ENCODE peak calls at places on chromosomes 3 and 15, in seven cellular contexts. N is WTC11, W is HepG2, D is SK-N-SH, A is A549, T is H1, F is K562. L is an unnamed sample.

GRCh38 chr3:42190701-42191442 is 75.1 kb downstream of the CCK start:
- DNase-seq in N (peak; percentile 76), W (peak; percentile 55), D (peak; percentile 67), A (peak; percentile 47), T (peak; percentile 89), F (peak; percentile 70), L (peak; percentile 52)

GRCh38 chr3:43752908-43753307 is 62.2 kb downstream of the ABHD5 start:
- DNase-seq in N (no peak), W (no peak), D (no peak), A (no peak), T (no peak), F (no peak), L (peak; percentile 45)

GRCh38 chr3:49124991-49125670 is 4.5 kb upstream of the USP19 start:
- DNase-seq in N (peak; percentile 26), W (no peak), D (no peak), A (no peak), T (peak; percentile 49), F (no peak), L (peak; percentile 59)

GRCh38 chr3:105606052-105606451 is 239.3 kb downstream of the ALCAM start:
- DNase-seq in N (no peak), W (no peak), D (no peak), A (no peak), T (no peak), F (no peak), L (peak; percentile 80)

GRCh38 chr15:85672338-85673097 is 122.2 kb downstream of the KLHL25 start:
- DNase-seq in N (no peak), W (peak; percentile 18), D (no peak), A (no peak), T (no peak), F (no peak), L (peak; percentile 34)

GRCh38 chr3:171168086-171168485 is 141.6 kb upstream of the SLC2A2 start:
- DNase-seq in N (peak; percentile 43), W (peak; percentile 76), D (no peak), A (peak; percentile 59), T (no peak), F (no peak), L (peak; percentile 22)

GRCh38 chr3:190566043-190566933 is 52.4 kb downstream of the IL1RAP start:
- DNase-seq in N (no peak), W (peak; percentile 98), D (peak; percentile 6), A (peak; percentile 62), T (no peak), F (no peak), L (peak; percentile 100)

GRCh38 chr15:100627789-100628395 is 25.5 kb downstream of the ASB7 start:
- DNase-seq in N (peak; percentile 66), W (peak; percentile 48), D (peak; percentile 75), A (peak; percentile 58), T (peak; percentile 74), F (peak; percentile 71), L (peak; percentile 82)

GRCh38 chr3:150393745-150394144 is 14.4 kb upstream of the TSC22D2 start:
- DNase-seq in N (no peak), W (no peak), D (no peak), A (no peak), T (no peak), F (no peak), L (no peak)

GRCh38 chr3:156535162-156535627 is 19.7 kb downstream of the SSR3 start:
- DNase-seq in N (no peak), W (peak; percentile 96), D (no peak), A (peak; percentile 62), T (no peak), F (no peak), L (peak; percentile 100)

GRCh38 chr3:129654126-129654525 is 47.6 kb upstream of the PLXND1 start:
- DNase-seq in N (no peak), W (no peak), D (no peak), A (no peak), T (no peak), F (no peak), L (peak; percentile 68)

GRCh38 chr15:99149366-99149765 is 44.5 kb downstream of the SYNM start:
- DNase-seq in N (no peak), W (no peak), D (no peak), A (no peak), T (no peak), F (no peak), L (no peak)

GRCh38 chr15:73956276-73957086 is 30.2 kb downstream of the LOXL1 start:
- DNase-seq in N (no peak), W (no peak), D (no peak), A (no peak), T (no peak), F (no peak), L (peak; percentile 92)

GRCh38 chr3:128895843-128896365 is 16.5 kb downstream of the ACAD9 start:
- DNase-seq in N (no peak), W (no peak), D (no peak), A (no peak), T (no peak), F (no peak), L (peak; percentile 8)

GRCh38 chr3:178385280-178385952 is 150.8 kb upstream of the KCNMB2 start:
- DNase-seq in N (no peak), W (peak; percentile 1), D (peak; percentile 52), A (no peak), T (peak; percentile 50), F (peak; percentile 16), L (peak; percentile 51)

GRCh38 chr15:63466378-63467192 is 37.8 kb upstream of the USP3 start:
- DNase-seq in N (peak; percentile 34), W (peak; percentile 66), D (peak; percentile 72), A (peak; percentile 91), T (peak; percentile 55), F (peak; percentile 71), L (peak; percentile 70)

GRCh38 chr3:124768812-124769211 is 38.6 kb downstream of the UMPS start:
- DNase-seq in N (peak; percentile 36), W (peak; percentile 42), D (peak; percentile 40), A (peak; percentile 90), T (no peak), F (peak; percentile 44), L (no peak)

GRCh38 chr15:33194237-33194636 is 277 bp downstream of the FMN1 start:
- DNase-seq in N (peak; percentile 26), W (no peak), D (peak; percentile 55), A (no peak), T (no peak), F (peak; percentile 9), L (no peak)

GRCh38 chr15:75307778-75308390 is 25.2 kb downstream of the GOLGA6D start:
- DNase-seq in N (peak; percentile 90), W (peak; percentile 58), D (peak; percentile 69), A (peak; percentile 92), T (peak; percentile 88), F (peak; percentile 72), L (no peak)

GRCh38 chr3:14461748-14462324 is 59.4 kb downstream of the SLC6A6 start:
- DNase-seq in N (peak; percentile 58), W (peak; percentile 50), D (peak; percentile 86), A (peak; percentile 71), T (no peak), F (peak; percentile 42), L (peak; percentile 73)

GRCh38 chr3:53186726-53187125 is 25.7 kb downstream of the PRKCD start:
- DNase-seq in N (no peak), W (no peak), D (no peak), A (no peak), T (no peak), F (no peak), L (no peak)

GRCh38 chr3:160641675-160642330 is 35.2 kb upstream of the ARL14 start:
- DNase-seq in N (no peak), W (no peak), D (no peak), A (no peak), T (no peak), F (no peak), L (peak; percentile 8)
- TF ChIP-seq USF2 in N (no peak), W (no peak), D (no peak), A (no peak), T (no peak), F (no peak), L (no peak)

GRCh38 chr3:127800508-127800907 is 21.8 kb downstream of the MGLL start:
- DNase-seq in N (no peak), W (no peak), D (no peak), A (no peak), T (no peak), F (no peak), L (peak; percentile 47)

GRCh38 chr3:127796751-127797150 is 25.6 kb downstream of the MGLL start:
- DNase-seq in N (no peak), W (no peak), D (peak; percentile 78), A (no peak), T (no peak), F (no peak), L (no peak)

GRCh38 chr3:127798716-127799115 is 23.6 kb downstream of the MGLL start:
- DNase-seq in N (no peak), W (no peak), D (no peak), A (no peak), T (no peak), F (no peak), L (no peak)

GRCh38 chr3:127801914-127802313 is 20.4 kb downstream of the MGLL start:
- DNase-seq in N (no peak), W (no peak), D (no peak), A (no peak), T (no peak), F (no peak), L (no peak)

GRCh38 chr3:127799476-127800222 is 22.7 kb downstream of the MGLL start:
- DNase-seq in N (no peak), W (no peak), D (no peak), A (no peak), T (no peak), F (no peak), L (peak; percentile 97)
- TF ChIP-seq USF2 in N (no peak), W (no peak), D (no peak), A (no peak), T (no peak), F (no peak), L (peak; percentile 2)

GRCh38 chr3:37114251-37115145 is 59.9 kb downstream of the LRRFIP2 start:
- DNase-seq in N (no peak), W (no peak), D (no peak), A (no peak), T (no peak), F (no peak), L (peak; percentile 95)
- TF ChIP-seq USF2 in N (no peak), W (no peak), D (no peak), A (no peak), T (no peak), F (no peak), L (no peak)

GRCh38 chr3:50602675-50603191 is 8.8 kb downstream of the CISH start:
- DNase-seq in N (no peak), W (no peak), D (no peak), A (no peak), T (no peak), F (no peak), L (no peak)
- TF ChIP-seq USF2 in N (no peak), W (no peak), D (no peak), A (no peak), T (no peak), F (no peak), L (no peak)

GRCh38 chr3:185688808-185689207 is 102.7 kb downstream of the SENP2 start:
- DNase-seq in N (no peak), W (peak; percentile 35), D (peak; percentile 27), A (peak; percentile 84), T (no peak), F (no peak), L (peak; percentile 99)
- TF ChIP-seq USF2 in N (no peak), W (no peak), D (no peak), A (no peak), T (no peak), F (no peak), L (no peak)